ENCODE peak calls at places on chromosomes 1 and 21, in four cellular contexts. O is HepG2, H is H1, E is GM12878. W is an unnamed sample.

GRCh38 chr1:20164694-20165202 is 21.1 kb upstream of the UBXN10 start:
- DNase-seq in O (no peak), H (no peak), E (no peak), W (no peak)

GRCh38 chr1:109185990-109186703 is 27.6 kb upstream of the SARS1 start:
- DNase-seq in O (no peak), H (no peak), E (no peak), W (no peak)

GRCh38 chr1:193325771-193326170 is 139.4 kb upstream of the B3GALT2 start:
- DNase-seq in O (no peak), H (no peak), E (no peak), W (no peak)

GRCh38 chr1:150006881-150007401 is 3.6 kb downstream of the OTUD7B start:
- DNase-seq in O (no peak), H (no peak), E (no peak), W (no peak)

GRCh38 chr21:29144736-29145353 is 14.4 kb downstream of the MAP3K7CL start:
- DNase-seq in O (no peak), H (no peak), E (no peak), W (no peak)

GRCh38 chr1:18582890-18583289 is 47.8 kb upstream of the PAX7 start:
- DNase-seq in O (no peak), H (no peak), E (no peak), W (no peak)

GRCh38 chr1:170765712-170766330 is 101.9 kb downstream of the PRRX1 start:
- DNase-seq in O (no peak), H (no peak), E (no peak), W (no peak)

GRCh38 chr1:6485140-6485936 is 6.1 kb downstream of the PLEKHG5 start:
- DNase-seq in O (no peak), H (no peak), E (no peak), W (peak)

GRCh38 chr1:62391369-62391971 is 45.4 kb upstream of the USP1 start:
- DNase-seq in O (peak), H (peak), E (no peak), W (peak)

GRCh38 chr1:27601771-27602509 is 2.0 kb downstream of the AHDC1 start:
- DNase-seq in O (no peak), H (no peak), E (no peak), W (peak)

GRCh38 chr1:1760715-1761114 is 17.6 kb downstream of the NADK start:
- DNase-seq in O (no peak), H (no peak), E (no peak), W (no peak)

GRCh38 chr1:118958140-118958539 is 30.0 kb downstream of the TBX15 start:
- DNase-seq in O (peak), H (no peak), E (no peak), W (no peak)

GRCh38 chr1:118958937-118959631 is 29.1 kb downstream of the TBX15 start:
- DNase-seq in O (peak), H (no peak), E (no peak), W (no peak)

GRCh38 chr1:118961156-118961555 is 27.0 kb downstream of the TBX15 start:
- DNase-seq in O (no peak), H (no peak), E (no peak), W (no peak)

GRCh38 chr1:118960567-118961136 is 27.5 kb downstream of the TBX15 start:
- DNase-seq in O (peak), H (no peak), E (no peak), W (no peak)

DNA sequence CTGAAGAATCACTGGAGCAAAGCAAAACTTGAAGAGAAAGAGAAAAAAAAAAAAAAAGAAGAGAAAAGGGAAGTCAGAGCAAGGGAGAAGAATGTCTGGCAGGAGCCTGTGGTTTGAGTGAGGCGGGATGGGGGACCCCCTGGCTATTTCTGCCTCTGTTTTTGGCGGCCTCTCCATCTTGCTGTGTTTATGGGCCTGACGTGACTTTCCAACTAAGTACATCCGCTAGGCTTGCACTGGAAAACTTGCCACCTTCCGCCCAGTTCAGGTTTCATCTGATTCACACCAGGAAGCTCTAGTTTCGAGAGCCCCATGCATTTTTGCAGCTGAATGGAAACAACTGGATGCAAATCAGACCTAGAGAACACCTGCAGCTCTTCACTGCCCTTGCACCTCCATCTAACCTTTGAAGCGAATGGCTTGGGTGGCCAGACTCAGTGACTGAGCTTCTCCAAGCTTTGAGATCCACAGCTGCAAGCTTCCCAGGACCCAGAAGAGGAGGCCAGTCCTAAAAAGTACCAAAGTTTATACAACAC is 28.0 kb downstream of the TBX15 start:
- DNase-seq in O (no peak), H (no peak), E (peak), W (no peak)
- TF ChIP-seq TCF12 in O (no peak), H (no peak), E (peak), W (no peak)

DNA sequence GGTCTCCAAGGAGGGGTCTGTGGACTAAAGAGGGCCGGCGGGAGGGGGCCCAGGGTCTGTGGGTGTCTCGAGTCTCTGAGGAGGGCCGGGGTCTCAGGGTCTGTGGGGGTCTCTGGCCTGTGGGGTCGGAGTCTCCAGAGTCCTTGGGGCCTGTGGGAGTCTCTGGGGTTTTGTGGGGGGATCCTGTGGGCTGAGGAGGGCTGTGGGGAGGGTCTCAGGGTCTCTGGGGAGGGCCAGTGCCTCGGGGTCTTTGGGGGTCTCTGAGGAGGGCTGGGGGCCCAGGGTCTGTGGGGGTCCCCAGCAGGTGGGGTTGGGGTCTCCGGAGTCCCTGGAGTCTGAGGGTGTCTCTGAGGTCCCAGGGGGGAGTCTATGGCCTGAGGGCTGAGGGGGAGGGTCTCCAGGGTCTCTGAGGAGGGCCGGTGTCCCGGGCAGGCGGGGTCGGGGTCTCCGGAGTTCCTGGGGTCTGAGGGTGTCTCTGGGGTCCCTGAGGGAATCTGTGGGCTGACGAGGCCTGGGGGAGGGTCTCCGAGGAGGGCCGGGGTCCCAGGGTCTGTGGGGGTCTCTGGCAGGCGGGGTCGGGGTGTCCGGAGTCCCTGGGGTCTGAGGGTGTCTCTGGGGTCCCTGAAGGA is 595 bp upstream of the PLEKHM2 start:
- DNase-seq in O (no peak), H (no peak), E (no peak), W (no peak)
- H2AFZ ChIP-seq in O (no peak), H (no peak), E (peak), W (peak)

DNA sequence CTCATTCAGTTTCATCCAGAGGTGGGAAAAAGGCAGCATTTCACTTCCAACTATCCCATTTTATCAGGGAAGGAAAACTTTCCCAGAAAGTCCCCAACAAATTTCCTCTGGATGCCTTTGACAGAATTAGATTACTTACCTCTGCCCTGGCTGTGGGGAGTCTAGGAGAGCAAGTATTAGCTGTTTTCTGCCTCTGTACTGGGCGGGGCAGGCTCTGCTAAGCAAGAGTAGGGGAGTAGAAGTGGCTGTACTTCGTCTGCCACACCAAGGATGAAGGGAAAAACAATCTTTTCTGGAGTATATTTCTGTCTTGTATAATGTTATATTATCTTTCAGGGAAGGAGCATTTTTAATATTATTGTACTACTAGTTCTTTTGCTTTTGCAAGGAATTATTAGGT is 78.5 kb downstream of the FNBP1L start:
- DNase-seq in O (no peak), H (no peak), E (no peak), W (no peak)
- TF ChIP-seq CTCF in O (no peak), H (no peak), E (no peak), W (no peak)

GRCh38 chr1:169724168-169724567 is 9.7 kb downstream of the SELE start:
- DNase-seq in O (no peak), H (no peak), E (no peak), W (no peak)
- TF ChIP-seq TCF12 in O (no peak), H (no peak), E (no peak), W (no peak)

GRCh38 chr21:36120304-36120902 is 14.5 kb upstream of the CBR3 start:
- DNase-seq in O (no peak), H (no peak), E (no peak), W (no peak)
- H2AFZ ChIP-seq in O (no peak), H (no peak), E (no peak), W (no peak)

GRCh38 chr1:179865377-179865776 is 12.2 kb downstream of the TOR1AIP2 start:
- DNase-seq in O (no peak), H (no peak), E (no peak), W (no peak)

GRCh38 chr1:179870870-179871269 is 6.7 kb downstream of the TOR1AIP2 start:
- DNase-seq in O (no peak), H (no peak), E (no peak), W (no peak)

GRCh38 chr1:179871940-179872339 is 5.7 kb downstream of the TOR1AIP2 start:
- DNase-seq in O (no peak), H (no peak), E (no peak), W (no peak)

GRCh38 chr1:179866616-179867015 is 11.0 kb downstream of the TOR1AIP2 start:
- DNase-seq in O (no peak), H (no peak), E (no peak), W (no peak)

GRCh38 chr1:179867493-179868330 is 9.9 kb downstream of the TOR1AIP2 start:
- DNase-seq in O (peak), H (no peak), E (no peak), W (peak)
- TF ChIP-seq CTCF in O (peak), H (peak), E (peak), W (peak)

DNA sequence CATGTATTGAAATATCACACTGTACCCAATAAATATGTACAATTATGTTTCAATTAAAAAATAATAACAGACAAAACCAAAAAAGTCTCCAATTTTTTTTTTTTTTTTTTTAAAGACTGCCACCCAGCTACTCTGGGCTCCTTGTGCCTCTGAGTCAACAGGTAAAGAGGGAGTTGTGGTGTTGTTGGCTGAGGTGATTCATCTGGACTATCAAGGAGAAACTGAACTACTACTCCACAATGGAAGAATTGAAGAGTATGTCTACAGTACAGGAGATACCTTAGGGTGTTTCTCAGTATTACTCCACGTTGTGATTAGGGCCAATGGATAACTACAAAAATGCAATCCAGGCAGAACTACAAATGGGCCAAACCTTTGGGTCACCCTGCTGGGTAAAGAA is 67.9 kb downstream of the SCMH1 start:
- DNase-seq in O (no peak), H (no peak), E (no peak), W (no peak)
- TF ChIP-seq TCF12 in O (no peak), H (no peak), E (no peak), W (no peak)

GRCh38 chr1:244324176-244324883 is 127.4 kb downstream of the ADSS2 start:
- DNase-seq in O (no peak), H (no peak), E (no peak), W (no peak)

GRCh38 chr1:244319283-244320132 is 132.2 kb downstream of the ADSS2 start:
- DNase-seq in O (no peak), H (no peak), E (peak), W (no peak)

GRCh38 chr1:244322791-244323521 is 128.8 kb downstream of the ADSS2 start:
- DNase-seq in O (peak), H (no peak), E (no peak), W (no peak)

GRCh38 chr1:244325056-244325764 is 126.5 kb downstream of the ADSS2 start:
- DNase-seq in O (no peak), H (no peak), E (peak), W (no peak)

GRCh38 chr1:244322181-244322580 is 129.5 kb downstream of the ADSS2 start:
- DNase-seq in O (no peak), H (no peak), E (no peak), W (no peak)
- H2AFZ ChIP-seq in O (no peak), H (no peak), E (no peak), W (peak)

GRCh38 chr21:14319805-14320204 is 63.1 kb downstream of the HSPA13 start:
- DNase-seq in O (no peak), H (no peak), E (no peak), W (no peak)
- TF ChIP-seq CTCF in O (no peak), H (no peak), E (no peak), W (no peak)